ENCODE peak calls at places on chromosomes 6 and 20, in five cellular contexts. O is mesendoderm, R is neuronal stem cell, H is H1, J is mesenchymal stem cell. S is an unnamed sample.

GRCh38 chr20:56554869-56555268 is 21.8 kb downstream of the FAM209B start:
- DNase-seq in J (peak; percentile 97), O (peak; percentile 64), R (no peak), H (no peak), S (peak; percentile 90)

GRCh38 chr6:55176958-55177357 is 2.6 kb downstream of the HCRTR2 start:
- DNase-seq in O (peak; percentile 22), H (no peak), R (no peak), J (peak; percentile 30), S (peak; percentile 23)

GRCh38 chr6:40302856-40303449 is 284.2 kb downstream of the LRFN2 start:
- DNase-seq in O (no peak), H (no peak), R (no peak), J (no peak), S (no peak)

GRCh38 chr6:10552237-10552810 is 31.2 kb downstream of the GCNT2 start:
- DNase-seq in J (no peak), R (no peak), O (no peak), H (no peak), S (no peak)

GRCh38 chr20:6162239-6162638 is 39.4 kb upstream of the FERMT1 start:
- DNase-seq in R (no peak), J (no peak), O (no peak), H (no peak), S (no peak)

GRCh38 chr6:111478749-111479148 is 4.3 kb downstream of the REV3L start:
- DNase-seq in J (peak; percentile 81), R (peak; percentile 65), O (peak; percentile 97), H (no peak), S (peak; percentile 72)

GRCh38 chr6:136225496-136225895 is 24.6 kb downstream of the MTFR2 start:
- DNase-seq in O (peak; percentile 6), R (no peak), J (peak; percentile 34), H (no peak), S (peak; percentile 31)

GRCh38 chr6:169340395-169340794 is 86.7 kb upstream of the THBS2 start:
- DNase-seq in J (no peak), R (no peak), H (no peak), O (no peak), S (no peak)

GRCh38 chr6:17066610-17067009 is 35.2 kb upstream of the STMND1 start:
- DNase-seq in J (no peak), O (no peak), R (no peak), H (no peak), S (peak; percentile 16)

GRCh38 chr6:85828973-85829372 is 186.3 kb upstream of the SYNCRIP start:
- DNase-seq in J (no peak), R (no peak), H (no peak), O (no peak), S (no peak)

GRCh38 chr6:116518621-116519020 is 7.2 kb downstream of the CALHM5 start:
- DNase-seq in J (peak; percentile 46), H (no peak), R (no peak), O (no peak), S (no peak)

GRCh38 chr6:34093206-34093605 is 52.7 kb downstream of the GRM4 start:
- DNase-seq in H (no peak), O (no peak), J (no peak), R (no peak), S (no peak)

GRCh38 chr6:44481056-44481455 is 93.5 kb downstream of the CDC5L start:
- DNase-seq in J (no peak), O (peak; percentile 25), H (no peak), R (no peak), S (no peak)

GRCh38 chr20:46293084-46293483 is 15.2 kb downstream of the CDH22 start:
- DNase-seq in O (peak; percentile 72), H (no peak), R (peak; percentile 73), J (peak; percentile 50), S (peak; percentile 52)

GRCh38 chr6:109062216-109062615 is 32.4 kb downstream of the SESN1 start:
- DNase-seq in J (no peak), R (no peak), H (no peak), O (no peak), S (no peak)

GRCh38 chr6:47111685-47112084 is 69.6 kb upstream of the ADGRF1 start:
- DNase-seq in H (no peak), R (no peak), O (peak; percentile 91), J (peak; percentile 24), S (peak; percentile 60)

GRCh38 chr6:106974337-106974998 is at the start of gene CD24:
- DNase-seq in H (peak; percentile 91), J (peak; percentile 15), R (peak; percentile 70), O (peak; percentile 73), S (no peak)

GRCh38 chr6:89564752-89565427 is 73.7 kb downstream of the LYRM2 start:
- DNase-seq in R (no peak), J (peak; percentile 40), H (no peak), O (no peak), S (no peak)

GRCh38 chr6:80531676-80532619 is 425.5 kb downstream of the BCKDHB start:
- DNase-seq in R (no peak), O (no peak), H (no peak), J (no peak), S (peak; percentile 31)

GRCh38 chr6:111565316-111566221 is 40.1 kb downstream of the TRAF3IP2 start:
- DNase-seq in O (peak; percentile 81), H (no peak), J (no peak), R (no peak), S (no peak)

GRCh38 chr6:29737707-29738630 is 14.7 kb downstream of the HLA-F start:
- DNase-seq in R (peak; percentile 40), O (peak; percentile 76), J (peak; percentile 61), H (peak; percentile 84), S (peak; percentile 66)

GRCh38 chr6:157258878-157259277 is 64.4 kb downstream of the TMEM242 start:
- DNase-seq in J (no peak), H (no peak), O (no peak), R (no peak), S (no peak)

GRCh38 chr6:3759656-3760245 is 8.2 kb upstream of the PXDC1 start:
- DNase-seq in H (no peak), O (no peak), R (no peak), J (peak; percentile 77), S (peak; percentile 95)

GRCh38 chr6:52577022-52577777 is at the start of gene TRAM2:
- DNase-seq in J (peak; percentile 86), R (peak; percentile 91), O (peak; percentile 88), H (peak; percentile 85), S (peak; percentile 74)

GRCh38 chr20:58716476-58717277 is 24.1 kb downstream of the NPEPL1 start:
- DNase-seq in J (no peak), H (peak; percentile 46), R (peak; percentile 50), O (no peak), S (no peak)

GRCh38 chr6:167046861-167047495 is 47.8 kb downstream of the CEP43 start:
- DNase-seq in H (no peak), O (no peak), R (no peak), J (no peak), S (no peak)

GRCh38 chr6:1390805-1391511 is 1.6 kb downstream of the FOXF2 start:
- DNase-seq in H (peak; percentile 69), R (peak; percentile 27), O (peak; percentile 76), J (no peak), S (peak; percentile 63)

GRCh38 chr6:146914563-146915483 is 289.4 kb upstream of the STXBP5 start:
- DNase-seq in J (peak; percentile 96), O (peak; percentile 67), H (no peak), R (no peak), S (peak; percentile 96)

GRCh38 chr20:37271421-37271768 is 9.8 kb upstream of the GHRH start:
- DNase-seq in H (no peak), J (no peak), R (no peak), O (no peak), S (no peak)

GRCh38 chr6:98036344-98036743 is 753.3 kb upstream of the MMS22L start:
- DNase-seq in R (no peak), H (no peak), J (no peak), O (peak; percentile 42), S (no peak)

GRCh38 chr20:16674243-16674642 is 55.6 kb upstream of the SNRPB2 start:
- DNase-seq in R (no peak), J (no peak), O (no peak), H (no peak), S (no peak)

GRCh38 chr6:33314515-33314942 is 651 bp upstream of the TAPBP start:
- DNase-seq in O (peak; percentile 93), R (no peak), H (peak; percentile 61), J (peak; percentile 98), S (peak; percentile 86)

GRCh38 chr6:160685762-160686450 is 16.1 kb upstream of the PLG start:
- DNase-seq in H (no peak), R (no peak), O (no peak), J (no peak), S (no peak)
- H2BK15ac ChIP-seq in H (no peak overlapping the region), R (no peak overlapping the region), O (no peak overlapping the region), J (no peak overlapping the region), S (no peak overlapping the region)

DNA sequence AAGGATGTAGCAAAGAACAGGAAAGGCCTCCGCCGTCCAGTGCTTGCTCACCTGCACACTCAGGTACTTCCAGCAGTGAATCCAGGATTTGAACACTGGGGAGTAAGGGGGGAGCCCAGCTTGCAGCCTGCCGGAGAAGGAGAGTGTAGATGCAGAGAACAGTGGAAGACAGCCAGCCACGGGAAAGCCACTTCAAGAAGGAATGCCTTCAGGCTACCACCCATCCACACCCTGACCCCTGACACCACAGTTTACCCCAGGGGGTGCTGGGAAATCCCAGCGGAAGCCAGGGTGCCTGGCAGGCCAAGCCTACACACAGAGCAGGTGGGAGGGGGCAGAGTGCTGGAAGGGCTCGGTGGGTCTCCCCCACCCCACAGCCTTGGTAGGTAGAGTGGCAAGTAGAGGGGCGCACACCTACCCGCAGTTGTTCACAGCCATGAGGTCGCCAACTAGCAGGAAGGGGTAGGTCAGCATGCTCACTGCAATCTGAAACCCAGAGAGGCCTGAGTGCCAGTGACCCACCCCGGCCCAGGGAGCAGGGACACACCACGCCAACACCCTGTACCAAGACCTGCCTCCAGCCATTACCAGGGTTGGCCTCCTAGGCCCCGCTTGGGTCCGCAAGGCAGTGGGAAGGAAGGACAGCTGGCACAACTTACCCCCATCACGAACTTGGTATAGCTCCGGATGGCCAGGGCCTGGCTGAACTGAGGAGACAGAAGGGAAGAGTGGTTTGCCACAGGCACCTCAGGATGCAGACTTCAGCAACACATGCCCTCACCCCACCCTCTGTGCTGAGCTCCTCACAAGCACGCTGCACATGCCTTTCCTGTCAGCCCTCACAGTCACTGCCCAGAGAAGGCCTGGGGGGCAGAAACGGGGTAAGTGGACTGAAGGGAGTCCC is 15.7 kb downstream of the PI16 start:
- DNase-seq in H (no peak), J (no peak), O (no peak), R (no peak), S (no peak)
- H3K36me3 ChIP-seq in H (peaks cover 75% of the 10 kb centered on the region), J (peaks cover 93% of the 10 kb centered on the region), O (peaks cover 48% of the 10 kb centered on the region), R (peaks cover 69% of the 10 kb centered on the region), S (peaks cover 81% of the 10 kb centered on the region)

GRCh38 chr6:74259931-74260330 is 563.9 kb downstream of the CD109 start:
- DNase-seq in R (no peak), O (no peak), H (no peak), J (no peak), S (peak; percentile 60)
- H2BK15ac ChIP-seq in R (no peak overlapping the region), O (no peak overlapping the region), H (no peak overlapping the region), J (no peak overlapping the region), S (peak overlapping the region; percentile 74)

GRCh38 chr6:36873115-36873514 is 1.5 kb downstream of the PPIL1 start:
- DNase-seq in R (no peak), J (no peak), H (no peak), O (no peak), S (no peak)
- H3K36me3 ChIP-seq in R (peaks cover 6% of the 10 kb centered on the region), J (peaks cover 12% of the 10 kb centered on the region), H (peaks cover 34% of the 10 kb centered on the region), O (no peaks in the 10 kb centered on the region), S (peaks cover 4% of the 10 kb centered on the region)

S was measured in IMR-90.